ENCODE peak calls at places on chromosome 10, in four cellular contexts. Y, P, O and B are unnamed samples.

GRCh38 chr10:27746364-27747095 is 911 bp upstream of the MKX start:
- DNase-seq in Y (no peak), P (no peak), O (no peak), B (no peak)

GRCh38 chr10:64732372-64732715 is 1211.1 kb downstream of the REEP3 start:
- DNase-seq in Y (no peak), P (no peak), O (no peak), B (no peak)

GRCh38 chr10:110613341-110613995 is 30.7 kb upstream of the RBM20 start:
- DNase-seq in Y (no peak), P (no peak), O (no peak), B (no peak)

GRCh38 chr10:45075821-45076220 is 75.1 kb downstream of the ZNF22 start:
- DNase-seq in Y (no peak), P (no peak), O (no peak), B (no peak)

GRCh38 chr10:101123085-101123814 is 7.8 kb upstream of the TLX1 start:
- DNase-seq in Y (no peak), P (no peak), O (no peak), B (no peak)

GRCh38 chr10:89392974-89393373 is 551 bp downstream of the IFIT1 start:
- DNase-seq in Y (no peak), P (peak; percentile 33), O (no peak), B (peak; percentile 62)

GRCh38 chr10:11504566-11505285 is 106.7 kb downstream of the USP6NL start:
- DNase-seq in Y (no peak), P (no peak), O (no peak), B (no peak)

GRCh38 chr10:16470747-16471146 is 33.9 kb downstream of the PTER start:
- DNase-seq in Y (no peak), P (no peak), O (no peak), B (no peak)

GRCh38 chr10:112389147-112389822 is 15.4 kb downstream of the ACSL5 start:
- DNase-seq in Y (no peak), P (no peak), O (peak; percentile 33), B (no peak)

GRCh38 chr10:119335671-119336353 is 128.4 kb downstream of the GRK5 start:
- DNase-seq in Y (no peak), P (no peak), O (no peak), B (peak; percentile 49)

GRCh38 chr10:32650246-32650655 is 204.3 kb downstream of the CCDC7 start:
- DNase-seq in Y (no peak), P (no peak), O (no peak), B (no peak)

GRCh38 chr10:48414778-48415177 is 108.3 kb downstream of the MAPK8 start:
- DNase-seq in Y (no peak), P (no peak), O (no peak), B (no peak)

GRCh38 chr10:21135396-21135973 is 238.4 kb upstream of the NEBL start:
- DNase-seq in Y (no peak), P (no peak), O (no peak), B (no peak)

GRCh38 chr10:13724484-13724883 is 137.7 kb downstream of the PRPF18 start:
- DNase-seq in Y (no peak), P (no peak), O (peak; percentile 50), B (no peak)

GRCh38 chr10:24965051-24965450 is 12.6 kb upstream of the PRTFDC1 start:
- DNase-seq in Y (no peak), P (no peak), O (no peak), B (no peak)

GRCh38 chr10:118950190-118950658 is 79.3 kb upstream of the NANOS1 start:
- DNase-seq in Y (no peak), P (no peak), O (no peak), B (peak; percentile 34)

GRCh38 chr10:3418041-3418760 is 245.6 kb upstream of the PITRM1 start:
- DNase-seq in Y (no peak), P (no peak), O (no peak), B (no peak)

GRCh38 chr10:3781458-3782098 is 3.4 kb downstream of the KLF6 start:
- DNase-seq in Y (no peak), P (peak; percentile 52), O (peak; percentile 72), B (peak; percentile 50)

GRCh38 chr10:120824864-120825263 is 26.3 kb upstream of the WDR11 start:
- DNase-seq in Y (no peak), P (no peak), O (no peak), B (peak; percentile 51)

GRCh38 chr10:68734349-68734748 is 13.3 kb downstream of the CCAR1 start:
- DNase-seq in Y (no peak), P (no peak), O (no peak), B (no peak)

GRCh38 chr10:32153931-32154330 is 97.7 kb upstream of the KIF5B start:
- DNase-seq in Y (no peak), P (no peak), O (no peak), B (no peak)

GRCh38 chr10:47164126-47164799 is 135.7 kb upstream of the GDF10 start:
- DNase-seq in Y (no peak), P (no peak), O (no peak), B (no peak)

GRCh38 chr10:320787-321186 is 185.5 kb downstream of the ZMYND11 start:
- DNase-seq in Y (no peak), P (no peak), O (no peak), B (no peak)

GRCh38 chr10:118543714-118544400 is 51.6 kb downstream of the PRLHR start:
- DNase-seq in Y (peak; percentile 33), P (no peak), O (no peak), B (peak; percentile 39)

GRCh38 chr10:99740261-99740660 is 8.2 kb downstream of the CUTC start:
- DNase-seq in Y (no peak), P (no peak), O (no peak), B (no peak)
- H3K27me3 ChIP-seq in Y (no peaks in the 10 kb centered on the region), P (no peaks in the 10 kb centered on the region), O (no peaks in the 10 kb centered on the region), B (no peaks in the 10 kb centered on the region)

DNA sequence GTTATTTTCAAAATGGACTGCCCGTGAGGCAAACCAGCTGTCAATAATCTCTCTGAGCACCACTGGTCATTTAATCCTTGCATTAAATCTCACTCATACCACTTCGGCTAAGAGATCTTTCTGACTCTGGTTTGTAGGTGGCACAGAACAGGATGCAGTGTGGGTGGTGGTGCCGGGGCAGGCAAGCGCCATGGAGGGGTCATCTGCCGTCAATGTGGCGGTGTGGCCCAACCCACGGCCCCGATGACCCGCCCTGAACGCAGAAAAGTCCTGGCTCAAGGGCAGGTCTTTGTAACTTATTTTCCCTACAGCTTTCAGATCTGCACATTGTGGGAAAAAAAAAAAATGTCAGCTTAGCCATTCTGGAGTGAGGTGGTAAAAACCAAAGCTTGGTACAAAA is 73.2 kb upstream of the MGMT start:
- DNase-seq in Y (no peak), P (no peak), O (no peak), B (no peak)
- H3K27me3 ChIP-seq in Y (peaks cover 5% of the 10 kb centered on the region), P (peaks cover 5% of the 10 kb centered on the region), O (no peaks in the 10 kb centered on the region), B (peaks cover 10% of the 10 kb centered on the region)

GRCh38 chr10:124458473-124458872 is 3.1 kb upstream of the LHPP start:
- DNase-seq in Y (no peak), P (no peak), O (no peak), B (no peak)

GRCh38 chr10:124460144-124460543 is 1.5 kb upstream of the LHPP start:
- DNase-seq in Y (no peak), P (no peak), O (no peak), B (no peak)

GRCh38 chr10:124461642-124462347 is at the start of gene LHPP:
- DNase-seq in Y (peak; percentile 84), P (peak; percentile 76), O (peak; percentile 85), B (peak; percentile 85)

GRCh38 chr10:124459395-124459794 is 2.2 kb upstream of the LHPP start:
- DNase-seq in Y (no peak), P (no peak), O (no peak), B (no peak)

GRCh38 chr10:124458874-124459273 is 2.7 kb upstream of the LHPP start:
- DNase-seq in Y (no peak), P (no peak), O (no peak), B (no peak)
- H3K27me3 ChIP-seq in Y (no peaks in the 10 kb centered on the region), P (no peaks in the 10 kb centered on the region), O (peaks cover 21% of the 10 kb centered on the region), B (no peaks in the 10 kb centered on the region)

DNA sequence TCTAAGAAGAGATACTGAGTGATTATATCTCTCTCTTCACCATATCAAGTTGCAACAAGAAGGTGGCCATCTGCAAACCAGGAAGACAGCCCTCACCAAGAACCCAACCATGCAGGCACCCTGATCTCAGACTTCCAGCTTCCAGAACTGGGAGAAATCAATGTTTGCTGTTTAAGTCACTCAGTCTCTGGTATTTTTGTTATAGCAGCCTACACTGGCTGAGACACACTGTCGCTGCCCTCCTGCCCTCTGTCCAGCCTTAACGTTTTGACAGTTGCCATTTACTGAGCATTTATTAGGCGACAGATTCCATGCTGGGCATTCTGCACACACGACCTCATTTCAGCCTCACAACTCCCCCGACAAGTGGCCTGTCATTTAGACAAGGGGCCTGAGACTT is 9.5 kb upstream of the HMX3 start:
- DNase-seq in Y (no peak), P (no peak), O (no peak), B (no peak)
- H3K27me3 ChIP-seq in Y (peaks cover 9% of the 10 kb centered on the region), P (peaks cover 49% of the 10 kb centered on the region), O (peaks cover 68% of the 10 kb centered on the region), B (peaks cover 28% of the 10 kb centered on the region)